ENCODE peak calls at places on chromosomes 16 and 17, in four cellular contexts. E, U, R and T are unnamed samples.
A peak's percentile ranks its signal among the peaks of the same experiment; 100 is the strongest.

GRCh38 chr17:9817086-9817485 is 4.8 kb downstream of the GSG1L2 start:
- DNase-seq in E (peak; percentile 44), U (peak; percentile 26), R (no peak), T (no peak)

GRCh38 chr17:75096082-75096625 is 8.4 kb downstream of the SLC16A5 start:
- DNase-seq in E (peak; percentile 69), U (no peak), R (no peak), T (peak; percentile 87)

GRCh38 chr17:21351366-21352065 is 24.6 kb upstream of the KCNJ12 start:
- DNase-seq in E (no peak), U (no peak), R (no peak), T (peak; percentile 56)

GRCh38 chr17:72099919-72100318 is 20.9 kb upstream of the SOX9 start:
- DNase-seq in E (no peak), U (no peak), R (no peak), T (no peak)

GRCh38 chr17:75131278-75132017 is at the start of gene NT5C:
- DNase-seq in E (peak; percentile 55), U (peak; percentile 64), R (peak; percentile 60), T (peak; percentile 96)

GRCh38 chr17:6350806-6351205 is 84.1 kb downstream of the AIPL1 start:
- DNase-seq in E (no peak), U (no peak), R (no peak), T (no peak)

GRCh38 chr17:4554441-4554996 is 665 bp downstream of the MYBBP1A start:
- DNase-seq in E (no peak), U (no peak), R (no peak), T (peak; percentile 40)

GRCh38 chr17:27996157-27997043 is 46.1 kb upstream of the NLK start:
- DNase-seq in E (no peak), U (no peak), R (no peak), T (no peak)

GRCh38 chr16:26795184-26795583 is 271.5 kb upstream of the C16orf82 start:
- DNase-seq in E (no peak), U (no peak), R (peak; percentile 28), T (no peak)

GRCh38 chr17:21077286-21077685 is 34.5 kb upstream of the USP22 start:
- DNase-seq in E (no peak), U (no peak), R (no peak), T (no peak)

GRCh38 chr17:77388384-77389306 is 247.9 kb downstream of the SEC14L1 start:
- DNase-seq in E (no peak), U (no peak), R (no peak), T (no peak)

GRCh38 chr16:67283039-67283825 is 3.9 kb downstream of the PLEKHG4 start:
- DNase-seq in E (peak; percentile 64), U (no peak), R (no peak), T (no peak)